ENCODE peak calls at places on chromosomes 4 and X, in nine cellular contexts. One of them, this sample, is unnamed.

GRCh38 chr4:5098176-5098575 is 46.9 kb downstream of the STK32B start:
- DNase-seq in RWPE2: no peak
- DNase-seq in GM12878: no peak
- DNase-seq in fibroblast of lung: no peak
- DNase-seq in heart right ventricle: no peak
- DNase-seq in thyroid gland: no peak
- DNase-seq in colonic mucosa: no peak
- DNase-seq in GM23338: no peak
- DNase-seq in mammary epithelial cell: no peak
- DNase-seq in this sample: no peak

GRCh38 chr4:88737304-88738015 is 39.8 kb upstream of the NAP1L5 start:
- DNase-seq in RWPE2: no peak
- DNase-seq in GM12878: peak; percentile 13
- DNase-seq in fibroblast of lung: peak; percentile 87
- DNase-seq in heart right ventricle: no peak
- DNase-seq in thyroid gland: peak; percentile 87
- DNase-seq in colonic mucosa: peak; percentile 36
- DNase-seq in GM23338: peak; percentile 50
- DNase-seq in mammary epithelial cell: peak; percentile 27
- DNase-seq in this sample: no peak

GRCh38 chrX:72308566-72309296 is 3.0 kb upstream of the CITED1 start:
- DNase-seq in RWPE2: no peak
- DNase-seq in GM12878: no peak
- DNase-seq in fibroblast of lung: peak; percentile 70
- DNase-seq in heart right ventricle: peak; percentile 48
- DNase-seq in thyroid gland: peak; percentile 72
- DNase-seq in colonic mucosa: peak; percentile 82
- DNase-seq in GM23338: peak; percentile 83
- DNase-seq in mammary epithelial cell: peak; percentile 57
- DNase-seq in this sample: peak; percentile 64

GRCh38 chr4:148292596-148293175 is 149.5 kb downstream of the NR3C2 start:
- DNase-seq in RWPE2: no peak
- DNase-seq in GM12878: no peak
- DNase-seq in fibroblast of lung: no peak
- DNase-seq in heart right ventricle: no peak
- DNase-seq in thyroid gland: no peak
- DNase-seq in colonic mucosa: no peak
- DNase-seq in GM23338: no peak
- DNase-seq in mammary epithelial cell: no peak
- DNase-seq in this sample: no peak

GRCh38 chrX:105297041-105297440 is 76.5 kb upstream of the TEX13A start:
- DNase-seq in RWPE2: no peak
- DNase-seq in GM12878: no peak
- DNase-seq in fibroblast of lung: no peak
- DNase-seq in heart right ventricle: no peak
- DNase-seq in thyroid gland: no peak
- DNase-seq in colonic mucosa: no peak
- DNase-seq in GM23338: no peak
- DNase-seq in mammary epithelial cell: peak; percentile 22
- DNase-seq in this sample: no peak

GRCh38 chr4:7206856-7207567 is 14.7 kb downstream of the SORCS2 start:
- DNase-seq in RWPE2: no peak
- DNase-seq in GM12878: no peak
- DNase-seq in fibroblast of lung: peak; percentile 97
- DNase-seq in heart right ventricle: peak; percentile 85
- DNase-seq in thyroid gland: peak; percentile 95
- DNase-seq in colonic mucosa: peak; percentile 36
- DNase-seq in GM23338: peak; percentile 46
- DNase-seq in mammary epithelial cell: peak; percentile 78
- DNase-seq in this sample: peak; percentile 94

GRCh38 chr4:176191974-176192373 is 3.4 kb downstream of the SPATA4 start:
- DNase-seq in RWPE2: no peak
- DNase-seq in GM12878: no peak
- DNase-seq in fibroblast of lung: peak; percentile 34
- DNase-seq in heart right ventricle: no peak
- DNase-seq in thyroid gland: no peak
- DNase-seq in colonic mucosa: no peak
- DNase-seq in GM23338: no peak
- DNase-seq in mammary epithelial cell: no peak
- DNase-seq in this sample: no peak

GRCh38 chr4:148112231-148112982 is 329.8 kb downstream of the NR3C2 start:
- DNase-seq in RWPE2: no peak
- DNase-seq in GM12878: no peak
- DNase-seq in fibroblast of lung: peak; percentile 95
- DNase-seq in heart right ventricle: no peak
- DNase-seq in thyroid gland: no peak
- DNase-seq in colonic mucosa: no peak
- DNase-seq in GM23338: no peak
- DNase-seq in mammary epithelial cell: peak; percentile 44
- DNase-seq in this sample: no peak

GRCh38 chr4:135184715-135185114 is 983.1 kb upstream of the PABPC4L start:
- DNase-seq in RWPE2: no peak
- DNase-seq in GM12878: no peak
- DNase-seq in fibroblast of lung: no peak
- DNase-seq in heart right ventricle: no peak
- DNase-seq in thyroid gland: no peak
- DNase-seq in colonic mucosa: no peak
- DNase-seq in GM23338: peak; percentile 44
- DNase-seq in mammary epithelial cell: no peak
- DNase-seq in this sample: no peak

GRCh38 chr4:135185256-135185655 is 983.7 kb upstream of the PABPC4L start:
- DNase-seq in RWPE2: no peak
- DNase-seq in GM12878: no peak
- DNase-seq in fibroblast of lung: no peak
- DNase-seq in heart right ventricle: no peak
- DNase-seq in thyroid gland: no peak
- DNase-seq in colonic mucosa: no peak
- DNase-seq in GM23338: peak; percentile 65
- DNase-seq in mammary epithelial cell: no peak
- DNase-seq in this sample: no peak

DNA sequence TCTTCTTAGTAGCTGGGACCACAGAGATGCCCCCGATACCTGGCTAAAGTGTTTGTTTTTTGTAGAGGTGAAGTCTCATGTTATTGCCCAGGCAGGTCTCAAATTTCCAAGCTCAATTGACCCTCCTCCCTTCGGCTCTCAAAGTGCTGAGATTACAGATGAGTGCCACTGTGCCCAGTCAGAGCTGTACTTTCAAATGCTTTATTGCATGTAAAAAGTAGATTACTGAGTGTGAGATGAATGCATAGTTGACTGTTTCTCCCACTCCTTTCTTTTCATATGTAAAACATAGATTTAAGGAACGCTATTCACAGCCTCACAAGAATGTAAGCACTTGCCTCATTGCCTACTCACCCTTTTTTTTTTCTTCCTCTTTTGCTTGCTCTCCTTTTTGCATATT is 984.4 kb upstream of the PABPC4L start:
- DNase-seq in RWPE2: no peak
- DNase-seq in GM12878: no peak
- DNase-seq in fibroblast of lung: no peak
- DNase-seq in heart right ventricle: no peak
- DNase-seq in thyroid gland: no peak
- DNase-seq in colonic mucosa: no peak
- DNase-seq in GM23338: peak; percentile 87
- DNase-seq in mammary epithelial cell: no peak
- DNase-seq in this sample: no peak
- H3K27ac ChIP-seq in RWPE2: no peak overlapping the region
- H3K27ac ChIP-seq in GM12878: no peak overlapping the region
- H3K27ac ChIP-seq in fibroblast of lung: no peak overlapping the region
- H3K27ac ChIP-seq in heart right ventricle: no peak overlapping the region
- H3K27ac ChIP-seq in thyroid gland: no peak overlapping the region
- H3K27ac ChIP-seq in colonic mucosa: no peak overlapping the region
- H3K27ac ChIP-seq in GM23338: peak overlapping the region; percentile 98
- H3K27ac ChIP-seq in mammary epithelial cell: no peak overlapping the region
- H3K27ac ChIP-seq in this sample: no peak overlapping the region

GRCh38 chr4:162457071-162457865 is 293.5 kb upstream of the FSTL5 start:
- DNase-seq in RWPE2: no peak
- DNase-seq in GM12878: no peak
- DNase-seq in fibroblast of lung: no peak
- DNase-seq in heart right ventricle: no peak
- DNase-seq in thyroid gland: no peak
- DNase-seq in colonic mucosa: no peak
- DNase-seq in GM23338: no peak
- DNase-seq in mammary epithelial cell: peak; percentile 82
- DNase-seq in this sample: no peak

GRCh38 chr4:162461952-162462351 is 298.2 kb upstream of the FSTL5 start:
- DNase-seq in RWPE2: no peak
- DNase-seq in GM12878: no peak
- DNase-seq in fibroblast of lung: peak; percentile 6
- DNase-seq in heart right ventricle: no peak
- DNase-seq in thyroid gland: no peak
- DNase-seq in colonic mucosa: no peak
- DNase-seq in GM23338: peak; percentile 15
- DNase-seq in mammary epithelial cell: no peak
- DNase-seq in this sample: no peak

GRCh38 chr4:162458051-162458450 is 294.3 kb upstream of the FSTL5 start:
- DNase-seq in RWPE2: no peak
- DNase-seq in GM12878: no peak
- DNase-seq in fibroblast of lung: no peak
- DNase-seq in heart right ventricle: no peak
- DNase-seq in thyroid gland: no peak
- DNase-seq in colonic mucosa: no peak
- DNase-seq in GM23338: no peak
- DNase-seq in mammary epithelial cell: no peak
- DNase-seq in this sample: no peak

DNA sequence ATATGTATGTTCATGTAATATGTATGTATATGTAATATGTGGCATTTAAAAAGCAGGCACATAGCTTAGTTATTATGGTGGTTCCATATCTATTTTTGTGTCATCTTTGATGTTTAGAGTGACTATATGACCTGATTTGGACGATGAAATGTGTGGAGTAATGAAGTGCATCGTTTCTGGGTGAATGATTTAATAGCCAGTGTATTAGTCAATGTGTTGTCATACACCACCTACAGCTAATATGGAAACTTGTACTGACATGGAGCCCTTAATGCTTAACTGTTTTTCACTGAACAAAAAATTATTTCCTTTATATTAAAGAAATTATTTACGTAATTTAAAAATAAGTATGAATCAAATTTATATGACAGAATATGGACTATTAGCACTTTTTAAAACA is 292.3 kb upstream of the FSTL5 start:
- DNase-seq in RWPE2: no peak
- DNase-seq in GM12878: no peak
- DNase-seq in fibroblast of lung: no peak
- DNase-seq in heart right ventricle: no peak
- DNase-seq in thyroid gland: no peak
- DNase-seq in colonic mucosa: no peak
- DNase-seq in GM23338: no peak
- DNase-seq in mammary epithelial cell: peak; percentile 42
- DNase-seq in this sample: no peak
- H3K4me3 ChIP-seq in RWPE2: no peak overlapping the region
- H3K4me3 ChIP-seq in GM12878: no peak overlapping the region
- H3K4me3 ChIP-seq in fibroblast of lung: no peak overlapping the region
- H3K4me3 ChIP-seq in heart right ventricle: no peak overlapping the region
- H3K4me3 ChIP-seq in thyroid gland: no peak overlapping the region
- H3K4me3 ChIP-seq in colonic mucosa: no peak overlapping the region
- H3K4me3 ChIP-seq in GM23338: no peak overlapping the region
- H3K4me3 ChIP-seq in mammary epithelial cell: no peak overlapping the region
- H3K4me3 ChIP-seq in this sample: no peak overlapping the region

GRCh38 chr4:125387770-125388169 is 73.0 kb downstream of the FAT4 start:
- DNase-seq in RWPE2: no peak
- DNase-seq in GM12878: no peak
- DNase-seq in fibroblast of lung: peak; percentile 50
- DNase-seq in heart right ventricle: no peak
- DNase-seq in thyroid gland: no peak
- DNase-seq in colonic mucosa: no peak
- DNase-seq in GM23338: no peak
- DNase-seq in mammary epithelial cell: no peak
- DNase-seq in this sample: no peak
- TF ChIP-seq CTCF in RWPE2: no peak
- TF ChIP-seq CTCF in GM12878: no peak
- TF ChIP-seq CTCF in fibroblast of lung: no peak
- TF ChIP-seq CTCF in heart right ventricle: no peak
- TF ChIP-seq CTCF in thyroid gland: no peak
- TF ChIP-seq CTCF in colonic mucosa: no peak
- TF ChIP-seq CTCF in GM23338: no peak
- TF ChIP-seq CTCF in mammary epithelial cell: no peak
- TF ChIP-seq CTCF in this sample: no peak

GRCh38 chrX:136158685-136159084 is 11.4 kb downstream of the FHL1 start:
- DNase-seq in RWPE2: no peak
- DNase-seq in GM12878: no peak
- DNase-seq in fibroblast of lung: no peak
- DNase-seq in heart right ventricle: no peak
- DNase-seq in thyroid gland: no peak
- DNase-seq in colonic mucosa: no peak
- DNase-seq in GM23338: no peak
- DNase-seq in mammary epithelial cell: no peak
- DNase-seq in this sample: no peak
- H3K27ac ChIP-seq in RWPE2: no peak overlapping the region
- H3K27ac ChIP-seq in GM12878: no peak overlapping the region
- H3K27ac ChIP-seq in fibroblast of lung: no peak overlapping the region
- H3K27ac ChIP-seq in heart right ventricle: no peak overlapping the region
- H3K27ac ChIP-seq in thyroid gland: peak overlapping the region; percentile 69
- H3K27ac ChIP-seq in colonic mucosa: no peak overlapping the region
- H3K27ac ChIP-seq in GM23338: no peak overlapping the region
- H3K27ac ChIP-seq in mammary epithelial cell: no peak overlapping the region
- H3K27ac ChIP-seq in this sample: peak overlapping the region; percentile 69

GRCh38 chrX:120750381-120750780 is 120.5 kb upstream of the C1GALT1C1 start:
- DNase-seq in RWPE2: no peak
- DNase-seq in GM12878: no peak
- DNase-seq in fibroblast of lung: no peak
- DNase-seq in heart right ventricle: no peak
- DNase-seq in thyroid gland: no peak
- DNase-seq in colonic mucosa: no peak
- DNase-seq in GM23338: no peak
- DNase-seq in mammary epithelial cell: no peak
- DNase-seq in this sample: no peak
- H3K4me3 ChIP-seq in RWPE2: no peak overlapping the region
- H3K4me3 ChIP-seq in GM12878: no peak overlapping the region
- H3K4me3 ChIP-seq in fibroblast of lung: no peak overlapping the region
- H3K4me3 ChIP-seq in heart right ventricle: no peak overlapping the region
- H3K4me3 ChIP-seq in thyroid gland: no peak overlapping the region
- H3K4me3 ChIP-seq in colonic mucosa: no peak overlapping the region
- H3K4me3 ChIP-seq in GM23338: no peak overlapping the region
- H3K4me3 ChIP-seq in mammary epithelial cell: no peak overlapping the region
- H3K4me3 ChIP-seq in this sample: no peak overlapping the region

This sample was measured in tibial artery.